ENCODE peak calls at places on chromosomes 3 and 15, in seven cellular contexts. H is HepG2, V is K562, N is H1, F is GM12878, A is HCT116, K is SK-N-SH. E is an unnamed sample. For H3K36me3, the result is how much of the 10 kb centered on the place peaks cover.

GRCh38 chr15:29056839-29057450 is 171.2 kb downstream of the APBA2 start:
- DNase-seq in F (no peak), K (no peak), N (peak), H (no peak), A (no peak), V (no peak), E (no peak)

GRCh38 chr3:73140772-73141434 is 79.4 kb downstream of the EBLN2 start:
- DNase-seq in H (no peak), A (no peak), F (no peak), K (no peak), N (no peak), V (no peak), E (no peak)

GRCh38 chr3:192092388-192093005 is 631.5 kb downstream of the PYDC2 start:
- DNase-seq in K (no peak), V (no peak), F (no peak), A (no peak), N (no peak), H (no peak), E (no peak)

GRCh38 chr3:125165189-125165947 is 47.2 kb downstream of the SLC12A8 start:
- DNase-seq in N (no peak), H (peak), V (no peak), K (peak), A (no peak), F (no peak), E (peak)

GRCh38 chr3:110307065-110307809 is 764.4 kb upstream of the NECTIN3 start:
- DNase-seq in A (no peak), F (no peak), K (no peak), N (no peak), V (no peak), H (no peak), E (no peak)

GRCh38 chr3:111747490-111747889 is 111.6 kb upstream of the PHLDB2 start:
- DNase-seq in H (no peak), K (no peak), A (no peak), V (no peak), F (no peak), N (no peak), E (peak)

GRCh38 chr3:23633261-23633960 is 172.3 kb upstream of the UBE2E1 start:
- DNase-seq in V (no peak), H (no peak), A (no peak), N (no peak), F (no peak), K (peak), E (no peak)

GRCh38 chr15:65881766-65882434 is 12.6 kb downstream of the RAB11A start:
- DNase-seq in N (no peak), K (no peak), F (no peak), H (no peak), A (no peak), V (no peak), E (peak)

GRCh38 chr3:195258449-195259145 is 12.4 kb downstream of the XXYLT1 start:
- DNase-seq in N (no peak), A (no peak), H (peak), F (no peak), K (no peak), V (no peak), E (peak)

GRCh38 chr3:141393151-141394076 is 25.1 kb downstream of the ZBTB38 start:
- DNase-seq in A (no peak), F (no peak), H (no peak), N (no peak), V (no peak), K (peak), E (no peak)

GRCh38 chr3:50340404-50341329 is at the start of gene RASSF1:
- DNase-seq in F (no peak), H (no peak), N (no peak), K (no peak), V (peak), A (no peak), E (no peak)

GRCh38 chr3:146125946-146126345 is 35.0 kb downstream of the PLOD2 start:
- DNase-seq in F (no peak), H (peak), V (no peak), N (no peak), A (no peak), K (no peak), E (peak)

GRCh38 chr3:192422321-192422997 is 304.9 kb downstream of the FGF12 start:
- DNase-seq in H (no peak), N (no peak), A (no peak), V (no peak), K (no peak), F (no peak), E (peak)

GRCh38 chr15:92375057-92375456 is 18.6 kb upstream of the ST8SIA2 start:
- DNase-seq in H (no peak), N (no peak), V (no peak), F (no peak), K (no peak), A (no peak), E (no peak)

GRCh38 chr3:72133329-72134011 is 348.5 kb upstream of the PROK2 start:
- DNase-seq in N (no peak), V (peak), A (no peak), H (peak), F (no peak), K (no peak), E (no peak)

GRCh38 chr15:89649716-89650115 is 5.6 kb downstream of the KIF7 start:
- DNase-seq in V (no peak), K (peak), F (no peak), A (no peak), N (no peak), H (no peak), E (no peak)

GRCh38 chr3:125375950-125376679 is 990 bp upstream of the ZNF148 start:
- DNase-seq in A (no peak), N (no peak), H (peak), F (no peak), V (no peak), K (peak), E (no peak)

GRCh38 chr3:47573190-47574172 is 5.2 kb downstream of the CSPG5 start:
- DNase-seq in V (no peak), N (no peak), A (no peak), K (no peak), H (no peak), F (no peak), E (no peak)

GRCh38 chr3:30319713-30320112 is 286.7 kb upstream of the TGFBR2 start:
- DNase-seq in K (peak), A (peak), V (no peak), N (peak), F (no peak), H (peak), E (peak)

GRCh38 chr3:86978111-86978528 is 12.8 kb downstream of the VGLL3 start:
- DNase-seq in V (no peak), F (no peak), K (no peak), H (no peak), A (no peak), N (no peak), E (no peak)

GRCh38 chr15:63013052-63013808 is 29.3 kb upstream of the TPM1 start:
- DNase-seq in V (no peak), H (no peak), K (no peak), A (no peak), N (no peak), F (no peak), E (peak)

GRCh38 chr15:63473999-63474809 is 30.2 kb upstream of the USP3 start:
- DNase-seq in V (no peak), A (no peak), N (no peak), F (peak), K (no peak), H (peak), E (no peak)

GRCh38 chr3:128775906-128776542 is 50.0 kb downstream of the RAB7A start:
- DNase-seq in V (no peak), N (no peak), F (no peak), A (no peak), H (no peak), K (peak), E (no peak)

GRCh38 chr3:58065700-58066167 is 57.5 kb downstream of the FLNB start:
- DNase-seq in N (no peak), F (no peak), H (peak), A (no peak), K (no peak), V (no peak), E (peak)
- H3K36me3 ChIP-seq in N (under half), F (under half), H (under half), A (under half), K (under half), V (under half), E (under half)

GRCh38 chr3:183244219-183244618 is 8.8 kb upstream of the B3GNT5 start:
- DNase-seq in F (no peak), N (no peak), V (no peak), H (no peak), K (no peak), A (no peak), E (peak)
- TF ChIP-seq MAX in F (no peak), N (no peak), V (no peak), H (no peak), K (no peak), A (no peak), E (no peak)

DNA sequence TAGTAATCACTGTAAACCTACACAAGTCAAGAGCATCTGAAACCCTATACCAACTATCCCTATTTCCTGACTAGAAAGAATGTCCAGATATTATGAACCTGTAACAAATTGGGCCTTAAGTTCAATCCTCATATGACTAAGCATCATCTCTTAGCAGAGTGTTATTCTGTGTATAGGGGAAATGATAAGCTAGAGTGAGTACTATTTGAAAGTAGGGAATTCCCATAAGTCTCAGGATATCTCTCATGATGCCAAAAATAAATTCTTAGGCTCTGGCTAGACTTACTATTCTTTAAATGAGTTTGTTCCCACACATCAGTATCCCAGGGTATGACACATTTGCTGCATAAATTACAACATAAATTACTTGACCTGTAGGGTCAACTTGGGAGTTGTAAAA is 15.3 kb downstream of the MRPL47 start:
- DNase-seq in N (no peak), K (no peak), H (no peak), V (no peak), A (no peak), F (no peak), E (peak)
- H3K36me3 ChIP-seq in N (half or more), K (half or more), H (under half), V (half or more), A (half or more), F (under half), E (under half)

DNA sequence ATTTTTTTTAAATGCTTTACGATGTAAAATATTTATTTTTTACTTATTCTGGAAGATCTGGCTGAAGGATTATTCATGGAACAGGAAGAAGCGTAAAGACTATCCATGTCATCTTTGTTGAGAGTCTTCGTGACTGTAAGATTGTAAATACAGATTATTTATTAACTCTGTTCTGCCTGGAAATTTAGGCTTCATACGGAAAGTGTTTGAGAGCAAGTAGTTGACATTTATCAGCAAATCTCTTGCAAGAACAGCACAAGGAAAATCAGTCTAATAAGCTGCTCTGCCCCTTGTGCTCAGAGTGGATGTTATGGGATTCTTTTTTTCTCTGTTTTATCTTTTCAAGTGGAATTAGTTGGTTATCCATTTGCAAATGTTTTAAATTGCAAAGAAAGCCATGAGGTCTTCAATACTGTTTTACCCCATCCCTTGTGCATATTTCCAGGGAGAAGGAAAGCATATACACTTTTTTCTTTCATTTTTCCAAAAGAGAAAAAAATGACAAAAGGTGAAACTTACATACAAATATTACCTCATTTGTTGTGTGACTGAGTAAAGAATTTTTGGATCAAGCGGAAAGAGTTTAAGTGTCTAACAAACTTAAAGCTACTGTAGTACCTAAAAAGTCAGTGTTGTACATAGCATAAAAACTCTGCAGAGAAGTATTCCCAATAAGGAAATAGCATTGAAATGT is 15.6 kb downstream of the THBS1 start:
- DNase-seq in V (no peak), H (no peak), A (no peak), K (no peak), F (no peak), N (no peak), E (peak)
- TF ChIP-seq MAX in V (no peak), H (no peak), A (no peak), K (no peak), F (no peak), N (no peak), E (no peak)